ENCODE peak calls at places on chromosomes 13 and 19, in seven cellular contexts. L is ACHN; W is kidney glomerular epithelial cell; R is WERI-Rb-1; Z is AG04450; P is NCI-H1092; Y is activated naive CD4-positive, alpha-beta T cell. B is an unnamed sample.

GRCh38 chr13:33678906-33679657 is 138.9 kb upstream of the RFC3 start:
- DNase-seq in L (peak), R (no peak), Y (no peak), P (no peak), W (peak), Z (no peak), B (no peak)

GRCh38 chr19:31459430-31459829 is 110.2 kb upstream of the TSHZ3 start:
- DNase-seq in Y (no peak), R (no peak), P (no peak), L (no peak), W (no peak), Z (no peak), B (no peak)

GRCh38 chr19:22422220-22422619 is at the start of gene ZNF98:
- DNase-seq in R (no peak), Z (no peak), Y (no peak), W (no peak), P (no peak), L (no peak), B (no peak)

GRCh38 chr13:85497652-85498051 is 301.6 kb downstream of the SLITRK6 start:
- DNase-seq in Y (no peak), Z (peak), R (no peak), L (peak), W (no peak), P (no peak), B (no peak)

GRCh38 chr13:113002206-113002821 is 33.3 kb downstream of the MCF2L start:
- DNase-seq in P (peak), Z (no peak), L (no peak), Y (no peak), W (no peak), R (peak), B (peak)

GRCh38 chr19:15177269-15178116 is 23.3 kb downstream of the NOTCH3 start:
- DNase-seq in Y (peak), R (peak), Z (no peak), P (peak), W (peak), L (peak), B (peak)

GRCh38 chr19:2512523-2513431 is 36.9 kb downstream of the GADD45B start:
- DNase-seq in R (no peak), W (no peak), Y (no peak), L (no peak), Z (no peak), P (no peak), B (no peak)

GRCh38 chr13:77715233-77715891 is 17.9 kb downstream of the SLAIN1 start:
- DNase-seq in Y (no peak), Z (no peak), L (no peak), W (no peak), R (no peak), P (no peak), B (no peak)

GRCh38 chr19:51529301-51529700 is 2.2 kb downstream of the SIGLEC6 start:
- DNase-seq in Z (no peak), Y (no peak), W (no peak), P (no peak), R (no peak), L (no peak), B (no peak)

GRCh38 chr13:28324181-28324789 is 170.6 kb downstream of the FLT1 start:
- DNase-seq in W (peak), R (peak), Z (no peak), Y (no peak), L (peak), P (peak), B (no peak)

GRCh38 chr13:28611654-28612131 is 47.2 kb upstream of the POMP start:
- DNase-seq in R (no peak), W (no peak), L (no peak), P (no peak), Y (no peak), Z (no peak), B (no peak)

GRCh38 chr19:16210168-16210567 is 12.5 kb downstream of the AP1M1 start:
- DNase-seq in R (no peak), L (no peak), P (no peak), W (no peak), Y (no peak), Z (no peak), B (no peak)

GRCh38 chr19:42422092-42422575 is 5.1 kb downstream of the LIPE start:
- DNase-seq in R (no peak), W (no peak), Z (no peak), Y (no peak), L (no peak), P (no peak), B (no peak)

GRCh38 chr13:90454002-90454636 is 893.4 kb upstream of the MIR17HG start:
- DNase-seq in L (no peak), P (no peak), Y (no peak), W (no peak), Z (no peak), R (no peak), B (no peak)

GRCh38 chr13:110306960-110307696 is at the start of the genes COL4A1 and COL4A2:
- DNase-seq in Y (no peak), P (no peak), Z (no peak), W (peak), R (peak), L (peak), B (no peak)

GRCh38 chr19:12970070-12970820 is 869 bp downstream of the DAND5 start:
- DNase-seq in Y (no peak), L (no peak), W (no peak), Z (no peak), P (no peak), R (no peak), B (no peak)

GRCh38 chr13:110665491-110666254 is 40.2 kb downstream of the CARS2 start:
- DNase-seq in R (no peak), P (no peak), W (no peak), L (no peak), Z (no peak), Y (no peak), B (no peak)

GRCh38 chr19:38262585-38263268 is 1.6 kb upstream of the SPINT2 start:
- DNase-seq in L (no peak), Y (no peak), Z (no peak), W (peak), R (no peak), P (no peak), B (no peak)

GRCh38 chr13:48393030-48393697 is 19.7 kb downstream of the LPAR6 start:
- DNase-seq in L (no peak), Y (no peak), P (no peak), Z (no peak), W (no peak), R (no peak), B (no peak)

GRCh38 chr19:18601875-18602274 is 4.7 kb downstream of the CRLF1 start:
- DNase-seq in Z (no peak), R (no peak), P (no peak), L (no peak), W (no peak), Y (no peak), B (no peak)

GRCh38 chr19:48498922-48499321 is 12.7 kb downstream of the LMTK3 start:
- DNase-seq in Y (no peak), P (no peak), R (no peak), W (no peak), L (no peak), Z (no peak), B (no peak)

GRCh38 chr19:13974073-13974472 is 21.8 kb downstream of the DCAF15 start:
- DNase-seq in Z (no peak), L (peak), P (no peak), R (peak), Y (no peak), W (peak), B (no peak)

GRCh38 chr19:6161271-6161850 is 25.9 kb downstream of the ACSBG2 start:
- DNase-seq in R (peak), Y (no peak), L (no peak), Z (no peak), P (no peak), W (no peak), B (no peak)

GRCh38 chr13:30042272-30042671 is 191.9 kb upstream of the UBL3 start:
- DNase-seq in Y (no peak), L (no peak), P (no peak), R (no peak), W (no peak), Z (no peak), B (no peak)

GRCh38 chr13:98129059-98129741 is 13.7 kb upstream of the FARP1 start:
- DNase-seq in W (no peak), L (no peak), Z (no peak), R (no peak), P (no peak), Y (no peak), B (no peak)

GRCh38 chr19:7738023-7738422 is 6.1 kb upstream of the CLEC4G start:
- DNase-seq in P (no peak), Y (no peak), Z (no peak), L (no peak), W (no peak), R (no peak), B (no peak)

GRCh38 chr13:23754506-23754905 is 134.7 kb downstream of the MIPEP start:
- DNase-seq in L (no peak), W (no peak), Y (no peak), Z (no peak), R (no peak), P (no peak), B (no peak)

GRCh38 chr19:30052122-30053075 is 110.4 kb downstream of the URI1 start:
- DNase-seq in Y (no peak), L (no peak), R (no peak), W (no peak), Z (no peak), P (no peak), B (no peak)

GRCh38 chr13:33536639-33537425 is 251.3 kb upstream of the STARD13 start:
- DNase-seq in Y (no peak), R (no peak), Z (peak), W (peak), L (no peak), P (no peak), B (no peak)

GRCh38 chr19:42203700-42204099 is 13.8 kb downstream of the DEDD2 start:
- DNase-seq in L (peak), Y (no peak), Z (no peak), W (no peak), R (no peak), P (no peak), B (no peak)

GRCh38 chr13:54194233-54195024 is 1165.8 kb downstream of the OLFM4 start:
- DNase-seq in Z (no peak), Y (no peak), R (no peak), P (no peak), W (no peak), L (no peak), B (no peak)

GRCh38 chr13:112814905-112815585 is 125.2 kb downstream of the ATP11A start:
- DNase-seq in P (no peak), R (no peak), L (no peak), Z (no peak), W (no peak), Y (no peak), B (no peak)

GRCh38 chr13:41007359-41008118 is 11.6 kb downstream of the ELF1 start:
- DNase-seq in Z (no peak), W (no peak), Y (no peak), R (no peak), P (no peak), L (no peak), B (no peak)

GRCh38 chr13:113410472-113411201 is 42.7 kb downstream of the ADPRHL1 start:
- DNase-seq in R (peak), W (peak), L (peak), P (no peak), Y (no peak), Z (peak), B (no peak)

GRCh38 chr13:111114362-111115050 is 604 bp upstream of the ARHGEF7 start:
- DNase-seq in R (no peak), P (peak), Z (no peak), W (no peak), Y (no peak), L (no peak), B (no peak)

GRCh38 chr13:91740811-91741210 is 342.4 kb downstream of the GPC5 start:
- DNase-seq in P (no peak), Z (no peak), R (no peak), Y (no peak), L (no peak), W (no peak), B (no peak)

GRCh38 chr13:32135655-32136054 is 104.1 kb downstream of the FRY start:
- DNase-seq in Y (no peak), R (no peak), Z (peak), P (no peak), L (no peak), W (no peak), B (no peak)

GRCh38 chr19:22052644-22053013 is 345 bp downstream of the ZNF257 start:
- DNase-seq in P (no peak), Y (peak), L (no peak), Z (no peak), R (no peak), W (no peak), B (no peak)

B was measured in NCI-H2107.